ENCODE peak calls at places on chromosome 12, in eight cellular contexts. R, H, L, W, C, P, J and V are unnamed samples.

GRCh38 chr12:29429999-29430698 is 49.2 kb upstream of the ERGIC2 start:
- DNase-seq in P (no peak), H (no peak), R (no peak), C (no peak), J (no peak), L (no peak), W (no peak), V (no peak)

GRCh38 chr12:121442028-121442948 is 42.4 kb downstream of the RNF34 start:
- DNase-seq in H (no peak), R (no peak), W (no peak), J (no peak), P (no peak), L (no peak), C (no peak), V (no peak)

GRCh38 chr12:119615518-119616475 is 22.2 kb downstream of the TMEM233 start:
- DNase-seq in H (no peak), L (no peak), P (no peak), C (no peak), W (no peak), R (peak), J (no peak), V (no peak)

GRCh38 chr12:110776410-110776809 is 33.7 kb upstream of the PPP1CC start:
- DNase-seq in J (peak), H (no peak), C (no peak), W (no peak), L (no peak), R (no peak), P (no peak), V (no peak)

GRCh38 chr12:56897844-56898341 is 36.3 kb downstream of the SDR9C7 start:
- DNase-seq in L (no peak), R (peak), C (no peak), P (no peak), H (no peak), W (no peak), J (no peak), V (no peak)

GRCh38 chr12:27340971-27341370 is 8.3 kb downstream of the BMAL2 start:
- DNase-seq in P (no peak), J (no peak), H (no peak), R (no peak), C (no peak), W (no peak), L (no peak), V (no peak)

GRCh38 chr12:115946867-115947695 is 330.4 kb downstream of the MED13L start:
- DNase-seq in L (no peak), P (peak), W (peak), H (no peak), C (no peak), R (no peak), J (no peak), V (no peak)

GRCh38 chr12:94879542-94879941 is 124.0 kb downstream of the NDUFA12 start:
- DNase-seq in P (peak), W (peak), L (no peak), C (no peak), R (no peak), J (no peak), H (no peak), V (no peak)

GRCh38 chr12:28583771-28584261 is 393.6 kb downstream of the CCDC91 start:
- DNase-seq in W (no peak), L (no peak), R (peak), P (no peak), C (no peak), J (no peak), H (no peak), V (no peak)

GRCh38 chr12:65490193-65490592 is 211.7 kb downstream of the MSRB3 start:
- DNase-seq in P (no peak), L (no peak), C (no peak), J (no peak), W (no peak), H (no peak), R (peak), V (no peak)

GRCh38 chr12:4134833-4135597 is 138.5 kb upstream of the CCND2 start:
- DNase-seq in C (no peak), L (no peak), H (no peak), R (no peak), P (no peak), W (peak), J (no peak), V (no peak)

GRCh38 chr12:65720136-65720535 is 104.1 kb upstream of the HMGA2 start:
- DNase-seq in H (no peak), L (no peak), W (no peak), P (no peak), C (no peak), R (peak), J (no peak), V (no peak)

GRCh38 chr12:75816892-75817291 is 214.7 kb downstream of the PHLDA1 start:
- DNase-seq in L (no peak), W (peak), J (no peak), P (no peak), R (peak), C (peak), H (peak), V (peak)

GRCh38 chr12:120209851-120210250 is 8.9 kb upstream of the RPLP0 start:
- DNase-seq in H (no peak), W (no peak), R (no peak), J (no peak), P (no peak), C (no peak), L (no peak), V (no peak)

GRCh38 chr12:47328831-47329545 is 249.2 kb upstream of the AMIGO2 start:
- DNase-seq in C (no peak), L (no peak), H (no peak), R (peak), P (no peak), J (no peak), W (no peak), V (no peak)

GRCh38 chr12:6942331-6942665 is 1.3 kb upstream of the RNU7-1 start:
- DNase-seq in P (peak), H (no peak), C (no peak), R (no peak), L (no peak), W (no peak), J (no peak), V (no peak)